ENCODE peak calls at places on chromosomes 16 and 17, in five cellular contexts. One of them, this sample, is unnamed.

GRCh38 chr16:79843631-79844043 is 243.1 kb upstream of the MAF start:
- DNase-seq in H1: no peak
- DNase-seq in K562: no peak
- DNase-seq in SK-N-SH: no peak
- DNase-seq in HepG2: no peak
- DNase-seq in this sample: peak; percentile 7

GRCh38 chr16:51888021-51888420 is 658.9 kb downstream of the TOX3 start:
- DNase-seq in H1: no peak
- DNase-seq in K562: no peak
- DNase-seq in SK-N-SH: no peak
- DNase-seq in HepG2: no peak
- DNase-seq in this sample: no peak

GRCh38 chr17:34584805-34585416 is 5.5 kb downstream of the TMEM132E start:
- DNase-seq in H1: no peak
- DNase-seq in K562: peak; percentile 18
- DNase-seq in SK-N-SH: peak; percentile 75
- DNase-seq in HepG2: no peak
- DNase-seq in this sample: no peak

GRCh38 chr17:21163101-21163500 is 36.3 kb downstream of the DHRS7B start:
- DNase-seq in H1: no peak
- DNase-seq in K562: no peak
- DNase-seq in SK-N-SH: no peak
- DNase-seq in HepG2: no peak
- DNase-seq in this sample: no peak

GRCh38 chr17:55258578-55259135 is 6.1 kb upstream of the HLF start:
- DNase-seq in H1: no peak
- DNase-seq in K562: no peak
- DNase-seq in SK-N-SH: no peak
- DNase-seq in HepG2: no peak
- DNase-seq in this sample: no peak

GRCh38 chr16:52861614-52862022 is 191.1 kb downstream of the CHD9NB start:
- DNase-seq in H1: peak; percentile 3
- DNase-seq in K562: no peak
- DNase-seq in SK-N-SH: peak; percentile 5
- DNase-seq in HepG2: peak; percentile 65
- DNase-seq in this sample: no peak

GRCh38 chr17:78885956-78886355 is 17.0 kb downstream of the CEP295NL start:
- DNase-seq in H1: no peak
- DNase-seq in K562: no peak
- DNase-seq in SK-N-SH: peak; percentile 9
- DNase-seq in HepG2: no peak
- DNase-seq in this sample: no peak

GRCh38 chr16:78799429-78799828 is 700.0 kb downstream of the WWOX start:
- DNase-seq in H1: no peak
- DNase-seq in K562: no peak
- DNase-seq in SK-N-SH: no peak
- DNase-seq in HepG2: no peak
- DNase-seq in this sample: no peak

GRCh38 chr17:2594657-2595085 is 1.2 kb downstream of the PAFAH1B1 start:
- DNase-seq in H1: no peak
- DNase-seq in K562: no peak
- DNase-seq in SK-N-SH: no peak
- DNase-seq in HepG2: no peak
- DNase-seq in this sample: no peak

GRCh38 chr17:29565643-29566472 is 979 bp downstream of the ABHD15 start:
- DNase-seq in H1: no peak
- DNase-seq in K562: no peak
- DNase-seq in SK-N-SH: peak; percentile 64
- DNase-seq in HepG2: peak; percentile 25
- DNase-seq in this sample: no peak

GRCh38 chr17:40283662-40284061 is 4.0 kb upstream of the CDC6 start:
- DNase-seq in H1: no peak
- DNase-seq in K562: no peak
- DNase-seq in SK-N-SH: no peak
- DNase-seq in HepG2: no peak
- DNase-seq in this sample: no peak

GRCh38 chr17:60091109-60091508 is 12.4 kb upstream of the HEATR6 start:
- DNase-seq in H1: no peak
- DNase-seq in K562: no peak
- DNase-seq in SK-N-SH: no peak
- DNase-seq in HepG2: no peak
- DNase-seq in this sample: no peak

GRCh38 chr16:68491576-68491950 is 43.3 kb upstream of the SMPD3 start:
- DNase-seq in H1: no peak
- DNase-seq in K562: no peak
- DNase-seq in SK-N-SH: no peak
- DNase-seq in HepG2: no peak
- DNase-seq in this sample: no peak

GRCh38 chr17:41910701-41911391 is 7.9 kb downstream of the ACLY start:
- DNase-seq in H1: no peak
- DNase-seq in K562: no peak
- DNase-seq in SK-N-SH: no peak
- DNase-seq in HepG2: no peak
- DNase-seq in this sample: no peak

GRCh38 chr16:3305109-3306068 is at the start of the genes TIGD7 and ZNF75A:
- DNase-seq in H1: peak; percentile 66
- DNase-seq in K562: peak; percentile 91
- DNase-seq in SK-N-SH: peak; percentile 90
- DNase-seq in HepG2: no peak
- DNase-seq in this sample: peak; percentile 45

GRCh38 chr16:82783933-82784566 is 157.3 kb downstream of the CDH13 start:
- DNase-seq in H1: no peak
- DNase-seq in K562: no peak
- DNase-seq in SK-N-SH: no peak
- DNase-seq in HepG2: no peak
- DNase-seq in this sample: no peak

GRCh38 chr16:8928467-8928957 is 35.2 kb downstream of the USP7 start:
- DNase-seq in H1: no peak
- DNase-seq in K562: peak; percentile 32
- DNase-seq in SK-N-SH: no peak
- DNase-seq in HepG2: no peak
- DNase-seq in this sample: peak; percentile 59

GRCh38 chr16:69017036-69017783 is 88.2 kb upstream of the HAS3 start:
- DNase-seq in H1: no peak
- DNase-seq in K562: peak; percentile 21
- DNase-seq in SK-N-SH: peak; percentile 11
- DNase-seq in HepG2: no peak
- DNase-seq in this sample: no peak

GRCh38 chr17:4407851-4408250 is 25.9 kb upstream of the SPNS3 start:
- DNase-seq in H1: no peak
- DNase-seq in K562: no peak
- DNase-seq in SK-N-SH: no peak
- DNase-seq in HepG2: peak; percentile 18
- DNase-seq in this sample: no peak

GRCh38 chr17:67055811-67056745 is 11.7 kb downstream of the CACNG1 start:
- DNase-seq in H1: no peak
- DNase-seq in K562: no peak
- DNase-seq in SK-N-SH: peak; percentile 40
- DNase-seq in HepG2: no peak
- DNase-seq in this sample: no peak

GRCh38 chr17:66301864-66302741 is at the start of gene PRKCA:
- DNase-seq in H1: no peak
- DNase-seq in K562: peak; percentile 80
- DNase-seq in SK-N-SH: peak; percentile 96
- DNase-seq in HepG2: peak; percentile 54
- DNase-seq in this sample: no peak

GRCh38 chr17:30376621-30377452 is 1.9 kb upstream of the CPD start:
- DNase-seq in H1: no peak
- DNase-seq in K562: peak; percentile 25
- DNase-seq in SK-N-SH: no peak
- DNase-seq in HepG2: peak; percentile 88
- DNase-seq in this sample: peak; percentile 40

GRCh38 chr17:66255112-66255511 is 25.9 kb upstream of the APOH start:
- DNase-seq in H1: no peak
- DNase-seq in K562: peak; percentile 80
- DNase-seq in SK-N-SH: peak; percentile 76
- DNase-seq in HepG2: peak; percentile 87
- DNase-seq in this sample: no peak

GRCh38 chr17:58527949-58528348 is 13.5 kb upstream of the MTMR4 start:
- DNase-seq in H1: no peak
- DNase-seq in K562: no peak
- DNase-seq in SK-N-SH: no peak
- DNase-seq in HepG2: no peak
- DNase-seq in this sample: no peak

GRCh38 chr16:88453621-88454314 is 688 bp downstream of the ZFPM1 start:
- DNase-seq in H1: no peak
- DNase-seq in K562: peak; percentile 43
- DNase-seq in SK-N-SH: peak; percentile 65
- DNase-seq in HepG2: no peak
- DNase-seq in this sample: no peak

GRCh38 chr17:17439971-17440843 is 36.6 kb upstream of the MED9 start:
- DNase-seq in H1: peak; percentile 74
- DNase-seq in K562: peak; percentile 78
- DNase-seq in SK-N-SH: peak; percentile 72
- DNase-seq in HepG2: peak; percentile 77
- DNase-seq in this sample: peak; percentile 15

GRCh38 chr17:66431080-66431795 is 128.8 kb downstream of the PRKCA start:
- DNase-seq in H1: no peak
- DNase-seq in K562: no peak
- DNase-seq in SK-N-SH: no peak
- DNase-seq in HepG2: no peak
- DNase-seq in this sample: no peak

GRCh38 chr17:9225305-9226101 is 204.2 kb downstream of the NTN1 start:
- DNase-seq in H1: no peak
- DNase-seq in K562: no peak
- DNase-seq in SK-N-SH: peak; percentile 47
- DNase-seq in HepG2: no peak
- DNase-seq in this sample: no peak

GRCh38 chr17:48541574-48542113 is 3.3 kb downstream of the HOXB2 start:
- DNase-seq in H1: no peak
- DNase-seq in K562: peak; percentile 80
- DNase-seq in SK-N-SH: peak; percentile 44
- DNase-seq in HepG2: no peak
- DNase-seq in this sample: no peak

GRCh38 chr17:30380106-30380420 is 1.3 kb downstream of the CPD start:
- DNase-seq in H1: no peak
- DNase-seq in K562: no peak
- DNase-seq in SK-N-SH: no peak
- DNase-seq in HepG2: no peak
- DNase-seq in this sample: peak; percentile 16

GRCh38 chr16:6861136-6861535 is 471.5 kb upstream of the RBFOX1 start:
- DNase-seq in H1: peak; percentile 13
- DNase-seq in K562: no peak
- DNase-seq in SK-N-SH: no peak
- DNase-seq in HepG2: no peak
- DNase-seq in this sample: no peak

GRCh38 chr17:63349478-63350000 is 96.6 kb downstream of the CYB561 start:
- DNase-seq in H1: no peak
- DNase-seq in K562: no peak
- DNase-seq in SK-N-SH: no peak
- DNase-seq in HepG2: no peak
- DNase-seq in this sample: no peak

GRCh38 chr17:43368740-43369506 is 29.9 kb upstream of the ARL4D start:
- DNase-seq in H1: no peak
- DNase-seq in K562: no peak
- DNase-seq in SK-N-SH: peak; percentile 75
- DNase-seq in HepG2: peak; percentile 88
- DNase-seq in this sample: no peak

GRCh38 chr17:57234252-57235092 is 21.9 kb upstream of the MSI2 start:
- DNase-seq in H1: no peak
- DNase-seq in K562: no peak
- DNase-seq in SK-N-SH: no peak
- DNase-seq in HepG2: no peak
- DNase-seq in this sample: no peak
- H2AFZ ChIP-seq in H1: no peak overlapping the region
- H2AFZ ChIP-seq in K562: no peak overlapping the region
- H2AFZ ChIP-seq in SK-N-SH: no peak overlapping the region
- H2AFZ ChIP-seq in HepG2: no peak overlapping the region
- H2AFZ ChIP-seq in this sample: no peak overlapping the region

DNA sequence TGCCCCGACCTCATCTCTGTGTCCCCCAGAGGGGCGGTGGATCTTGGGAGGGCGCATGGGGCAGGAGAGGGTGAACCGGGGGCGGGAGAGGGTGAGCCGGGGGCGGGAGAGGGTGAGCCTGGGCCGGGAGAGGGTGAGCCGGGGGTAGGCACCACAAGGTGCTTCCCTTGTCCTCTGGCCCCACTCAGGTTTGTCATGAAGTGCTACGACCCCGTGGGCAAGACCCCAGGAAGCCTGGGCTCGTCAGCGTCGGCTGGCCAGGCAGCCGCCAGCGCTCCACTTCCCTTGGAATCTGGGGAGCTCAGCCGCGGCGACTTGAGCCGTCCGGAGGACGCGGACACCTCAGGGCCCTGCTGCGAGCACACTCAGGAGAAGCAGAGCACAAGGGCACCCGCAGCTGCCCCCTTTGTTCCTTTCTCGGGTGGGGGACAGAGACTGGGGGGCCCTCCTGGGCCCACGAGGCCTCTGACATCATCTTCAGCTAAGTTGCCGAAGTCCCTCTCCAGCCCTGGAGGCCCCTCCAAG is 18.9 kb downstream of the ASPSCR1 start:
- DNase-seq in H1: no peak
- DNase-seq in K562: no peak
- DNase-seq in SK-N-SH: no peak
- DNase-seq in HepG2: no peak
- DNase-seq in this sample: no peak
- TF ChIP-seq GABPA in H1: no peak
- TF ChIP-seq GABPA in K562: no peak
- TF ChIP-seq GABPA in SK-N-SH: no peak
- TF ChIP-seq GABPA in HepG2: no peak
- TF ChIP-seq GABPA in this sample: no peak

GRCh38 chr16:673399-673991 is 2.0 kb upstream of the RHBDL1 start:
- DNase-seq in H1: no peak
- DNase-seq in K562: no peak
- DNase-seq in SK-N-SH: no peak
- DNase-seq in HepG2: no peak
- DNase-seq in this sample: no peak

GRCh38 chr16:674968-675883 is at the start of gene RHBDL1:
- DNase-seq in H1: peak; percentile 68
- DNase-seq in K562: peak; percentile 90
- DNase-seq in SK-N-SH: peak; percentile 80
- DNase-seq in HepG2: peak; percentile 26
- DNase-seq in this sample: no peak

GRCh38 chr16:675884-676564 is 553 bp downstream of the RHBDL1 start:
- DNase-seq in H1: no peak
- DNase-seq in K562: no peak
- DNase-seq in SK-N-SH: no peak
- DNase-seq in HepG2: no peak
- DNase-seq in this sample: no peak

GRCh38 chr16:672851-673250 is 2.6 kb upstream of the RHBDL1 start:
- DNase-seq in H1: no peak
- DNase-seq in K562: no peak
- DNase-seq in SK-N-SH: no peak
- DNase-seq in HepG2: no peak
- DNase-seq in this sample: no peak

GRCh38 chr16:674214-674881 is 1.1 kb upstream of the RHBDL1 start:
- DNase-seq in H1: no peak
- DNase-seq in K562: peak; percentile 47
- DNase-seq in SK-N-SH: no peak
- DNase-seq in HepG2: no peak
- DNase-seq in this sample: no peak
- H2AFZ ChIP-seq in H1: no peak overlapping the region
- H2AFZ ChIP-seq in K562: no peak overlapping the region
- H2AFZ ChIP-seq in SK-N-SH: no peak overlapping the region
- H2AFZ ChIP-seq in HepG2: no peak overlapping the region
- H2AFZ ChIP-seq in this sample: no peak overlapping the region

GRCh38 chr17:80168371-80168770 is 1.5 kb upstream of the CARD14 start:
- DNase-seq in H1: no peak
- DNase-seq in K562: no peak
- DNase-seq in SK-N-SH: no peak
- DNase-seq in HepG2: no peak
- DNase-seq in this sample: no peak
- TF ChIP-seq GABPA in H1: no peak
- TF ChIP-seq GABPA in K562: no peak
- TF ChIP-seq GABPA in SK-N-SH: no peak
- TF ChIP-seq GABPA in HepG2: no peak
- TF ChIP-seq GABPA in this sample: no peak